ENCODE peak calls at places on chromosomes 4 and X, in seven cellular contexts. U is HCT116, S is bronchial epithelial cell, P is left ventricle myocardium inferior, J is iPS-NIHi11, X is omental fat pad, D is 8988T. T is an unnamed sample.

GRCh38 chr4:37892641-37893040 is 1.8 kb downstream of the TBC1D1 start:
- DNase-seq in S (no peak), X (no peak), P (no peak), J (no peak), D (no peak), U (no peak), T (no peak)

GRCh38 chr4:184669251-184669650 is 19.7 kb downstream of the PRIMPOL start:
- DNase-seq in U (no peak), D (no peak), S (no peak), J (no peak), P (no peak), X (no peak), T (no peak)

GRCh38 chr4:80249144-80249543 is 17.3 kb upstream of the FGF5 start:
- DNase-seq in J (no peak), P (no peak), X (no peak), U (no peak), D (no peak), S (no peak), T (no peak)

GRCh38 chrX:123330229-123330942 is 146.3 kb downstream of the GRIA3 start:
- DNase-seq in J (no peak), X (no peak), U (no peak), P (no peak), D (no peak), S (peak), T (no peak)

GRCh38 chrX:110180928-110181310 is 137.0 kb downstream of the AMMECR1 start:
- DNase-seq in U (peak), D (no peak), P (no peak), X (no peak), S (peak), J (no peak), T (no peak)

GRCh38 chr4:167021545-167022155 is 212.6 kb downstream of the SPOCK3 start:
- DNase-seq in P (peak), D (no peak), U (peak), J (peak), S (peak), X (peak), T (peak)

GRCh38 chrX:138745215-138745614 is 33.7 kb upstream of the FGF13 start:
- DNase-seq in P (no peak), J (peak), S (peak), U (no peak), D (no peak), X (no peak), T (no peak)

GRCh38 chrX:153926863-153927685 is 1.0 kb upstream of the ARHGAP4 start:
- DNase-seq in J (no peak), U (no peak), X (no peak), P (peak), D (peak), S (no peak), T (no peak)

GRCh38 chr4:5399790-5400421 is 308.5 kb downstream of the EVC2 start:
- DNase-seq in D (peak), U (peak), X (no peak), S (peak), J (peak), P (no peak), T (no peak)

GRCh38 chr4:140296871-140297570 is 76.4 kb upstream of the SCOC start:
- DNase-seq in D (no peak), U (peak), X (no peak), J (peak), S (peak), P (no peak), T (no peak)

GRCh38 chr4:119629142-119629471 is 503 bp upstream of the PDE5A start:
- DNase-seq in J (no peak), P (no peak), X (no peak), S (no peak), D (peak), U (no peak), T (peak)

GRCh38 chrX:135973548-135974278 is at the start of gene MMGT1:
- DNase-seq in X (peak), S (peak), J (peak), U (peak), D (peak), P (peak), T (peak)

GRCh38 chr4:101155368-101155767 is 192.0 kb downstream of the PPP3CA start:
- DNase-seq in U (peak), P (no peak), D (no peak), S (peak), J (peak), X (no peak), T (no peak)

GRCh38 chr4:153109296-153109868 is 94.9 kb upstream of the TRIM2 start:
- DNase-seq in S (no peak), U (no peak), D (no peak), X (no peak), J (no peak), P (no peak), T (no peak)

GRCh38 chr4:95231713-95232112 is 317.1 kb downstream of the UNC5C start:
- DNase-seq in X (no peak), U (no peak), P (no peak), J (no peak), S (no peak), D (no peak), T (no peak)

GRCh38 chr4:24730256-24731001 is 64.9 kb upstream of the SOD3 start:
- DNase-seq in U (no peak), J (no peak), P (peak), S (no peak), X (no peak), D (no peak), T (no peak)

GRCh38 chr4:23856630-23857029 is 33.2 kb downstream of the PPARGC1A start:
- DNase-seq in U (no peak), X (no peak), S (no peak), D (no peak), J (no peak), P (peak), T (no peak)

GRCh38 chr4:122003335-122003734 is 51.5 kb upstream of the TRPC3 start:
- DNase-seq in S (peak), X (no peak), D (peak), U (peak), P (no peak), J (peak), T (peak)

GRCh38 chr4:30840571-30840970 is 120.4 kb downstream of the PCDH7 start:
- DNase-seq in X (no peak), D (no peak), J (no peak), U (no peak), S (no peak), P (no peak), T (no peak)

GRCh38 chr4:86302242-86302641 is 57.6 kb downstream of the MAPK10 start:
- DNase-seq in S (peak), D (no peak), P (no peak), J (peak), X (no peak), U (no peak), T (peak)

GRCh38 chrX:22136711-22137110 is 104.6 kb downstream of the PHEX start:
- DNase-seq in S (no peak), X (no peak), P (no peak), D (no peak), U (no peak), J (no peak), T (no peak)

GRCh38 chr4:121951570-121952110 is at the start of gene TRPC3:
- DNase-seq in X (no peak), P (peak), J (peak), D (no peak), S (no peak), U (no peak), T (no peak)

GRCh38 chr4:157821814-157822213 is 351.0 kb downstream of the GASK1B start:
- DNase-seq in P (no peak), X (no peak), D (no peak), J (no peak), S (no peak), U (no peak), T (no peak)